ENCODE peak calls at places on chromosomes 12 and 14, in seven cellular contexts. I is astrocyte of the cerebellum, E is neural crest cell, W is fibroblast of the conjunctiva, U is germinal center, O is caudate nucleus, F is fibroblast of mammary gland. D is an unnamed sample.

GRCh38 chr14:70114621-70115156 is 74.1 kb downstream of the SLC8A3 start:
- DNase-seq in I (no peak), E (no peak), W (no peak), U (no peak), O (no peak), F (no peak), D (no peak)

GRCh38 chr12:117188961-117189724 is 1.1 kb downstream of the FBXO21 start:
- DNase-seq in I (peak), E (no peak), W (peak), U (no peak), O (no peak), F (peak), D (no peak)

GRCh38 chr12:110249716-110250225 is 31.3 kb upstream of the ATP2A2 start:
- DNase-seq in I (no peak), E (no peak), W (no peak), U (no peak), O (no peak), F (no peak), D (no peak)

GRCh38 chr14:103880334-103880985 is 33.1 kb upstream of the PPP1R13B start:
- DNase-seq in I (peak), E (no peak), W (peak), U (no peak), O (no peak), F (peak), D (no peak)

GRCh38 chr14:88232783-88233182 is 90.3 kb downstream of the KCNK10 start:
- DNase-seq in I (no peak), E (no peak), W (no peak), U (no peak), O (no peak), F (no peak), D (no peak)

GRCh38 chr12:69688496-69689427 is 10.3 kb downstream of the BEST3 start:
- DNase-seq in I (peak), E (peak), W (peak), U (no peak), O (no peak), F (peak), D (peak)

GRCh38 chr14:42224053-42224888 is 617.6 kb downstream of the LRFN5 start:
- DNase-seq in I (peak), E (peak), W (peak), U (peak), O (no peak), F (peak), D (no peak)

GRCh38 chr12:88793091-88793490 is 212.8 kb upstream of the KITLG start:
- DNase-seq in I (no peak), E (no peak), W (no peak), U (no peak), O (no peak), F (peak), D (no peak)

GRCh38 chr14:72291908-72292688 is 359.9 kb downstream of the RGS6 start:
- DNase-seq in I (peak), E (peak), W (peak), U (peak), O (no peak), F (peak), D (peak)

GRCh38 chr12:39122562-39123204 is 217.3 kb upstream of the CPNE8 start:
- DNase-seq in I (no peak), E (no peak), W (no peak), U (no peak), O (no peak), F (no peak), D (no peak)

GRCh38 chr12:113333877-113334785 is 778 bp downstream of the SLC8B1 start:
- DNase-seq in I (no peak), E (no peak), W (no peak), U (no peak), O (no peak), F (no peak), D (peak)

GRCh38 chr12:38907171-38907923 is 2.0 kb upstream of the CPNE8 start:
- DNase-seq in I (no peak), E (no peak), W (no peak), U (no peak), O (no peak), F (peak), D (no peak)

GRCh38 chr14:73047808-73048207 is 10.5 kb upstream of the RBM25 start:
- DNase-seq in I (no peak), E (no peak), W (no peak), U (peak), O (no peak), F (no peak), D (no peak)

GRCh38 chr12:132286912-132287311 is 42.5 kb downstream of the GALNT9 start:
- DNase-seq in I (no peak), E (no peak), W (no peak), U (no peak), O (no peak), F (peak), D (no peak)

GRCh38 chr12:97639702-97640101 is 177.1 kb downstream of the RMST start:
- DNase-seq in I (no peak), E (no peak), W (no peak), U (no peak), O (no peak), F (peak), D (no peak)

GRCh38 chr14:74437654-74438053 is 11.6 kb upstream of the SYNDIG1L start:
- DNase-seq in I (no peak), E (no peak), W (no peak), U (no peak), O (no peak), F (peak), D (no peak)

GRCh38 chr12:79274571-79275064 is 410.0 kb downstream of the SYT1 start:
- DNase-seq in I (no peak), E (no peak), W (no peak), U (no peak), O (no peak), F (peak), D (no peak)

GRCh38 chr12:53744130-53744441 is 7.7 kb downstream of the CISTR start:
- DNase-seq in I (no peak), E (no peak), W (no peak), U (no peak), O (no peak), F (no peak), D (no peak)